ENCODE peak calls at places on chromosomes 2 and 18, in four cellular contexts. Q is PC-3, A is body of pancreas, Z is left ventricle myocardium inferior. F is an unnamed sample.

GRCh38 chr2:36818542-36818941 is 122.0 kb downstream of the VIT start:
- DNase-seq in Q (no peak), Z (no peak), A (no peak), F (no peak)

GRCh38 chr18:37566479-37567060 is 972 bp upstream of the CELF4 start:
- DNase-seq in Q (no peak), A (no peak), Z (no peak), F (no peak)

GRCh38 chr2:85248741-85249524 is 78.9 kb downstream of the TGOLN2 start:
- DNase-seq in Z (peak; percentile 42), Q (peak; percentile 92), A (peak; percentile 25), F (no peak)

GRCh38 chr2:203155406-203155805 is 83.4 kb upstream of the CYP20A1 start:
- DNase-seq in Q (peak; percentile 24), A (no peak), Z (no peak), F (no peak)

GRCh38 chr2:120760446-120761135 is 24.9 kb downstream of the GLI2 start:
- DNase-seq in Z (peak; percentile 63), Q (no peak), A (no peak), F (peak; percentile 68)

GRCh38 chr2:100289020-100289419 is 33.3 kb downstream of the LONRF2 start:
- DNase-seq in A (no peak), Q (no peak), Z (no peak), F (no peak)

GRCh38 chr2:63486861-63487290 is 101.4 kb downstream of the WDPCP start:
- DNase-seq in Z (no peak), A (no peak), Q (peak; percentile 4), F (no peak)

GRCh38 chr2:207676827-207677354 is 34.5 kb upstream of the CCNYL1 start:
- DNase-seq in Q (peak; percentile 80), A (peak; percentile 5), Z (no peak), F (no peak)

GRCh38 chr2:117980783-117981676 is 32.8 kb downstream of the CCDC93 start:
- DNase-seq in Q (peak; percentile 89), A (no peak), Z (no peak), F (no peak)

GRCh38 chr2:194696690-194697089 is 960.3 kb upstream of the SLC39A10 start:
- DNase-seq in Q (peak; percentile 70), A (no peak), Z (no peak), F (no peak)

GRCh38 chr2:233375490-233376314 is 21.4 kb downstream of the DGKD start:
- DNase-seq in A (no peak), Q (no peak), Z (no peak), F (no peak)

GRCh38 chr2:109242222-109242653 is 113.2 kb downstream of the SH3RF3 start:
- DNase-seq in Z (peak; percentile 42), A (no peak), Q (no peak), F (no peak)

GRCh38 chr2:109238580-109238979 is 109.6 kb downstream of the SH3RF3 start:
- DNase-seq in A (peak; percentile 80), Q (peak; percentile 33), Z (peak; percentile 70), F (peak; percentile 60)

GRCh38 chr2:109237792-109238191 is 108.8 kb downstream of the SH3RF3 start:
- DNase-seq in Z (no peak), Q (no peak), A (no peak), F (no peak)

GRCh38 chr2:109242654-109243331 is 113.8 kb downstream of the SH3RF3 start:
- DNase-seq in A (peak; percentile 60), Q (peak; percentile 82), Z (peak; percentile 57), F (no peak)

DNA sequence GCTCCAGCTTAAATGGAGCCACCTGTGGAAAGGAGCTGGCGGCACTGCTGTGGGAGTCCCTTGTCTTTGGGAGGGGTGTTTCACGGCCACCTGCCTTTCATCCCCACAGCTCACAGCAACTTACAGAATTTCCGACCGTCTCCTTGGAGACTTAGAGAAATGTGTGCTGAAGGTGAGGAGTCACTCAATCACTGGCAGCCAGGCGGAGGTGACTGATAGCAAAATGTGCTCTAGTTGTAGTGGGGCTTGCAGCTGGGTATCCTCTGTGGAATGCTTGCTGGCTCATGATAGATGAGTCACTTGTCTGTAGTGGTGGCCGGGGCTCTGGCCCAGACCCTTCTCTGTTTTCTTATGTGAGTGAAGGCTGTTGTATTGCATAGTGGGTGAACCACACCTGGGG is 110.7 kb downstream of the SH3RF3 start:
- DNase-seq in Q (peak; percentile 93), Z (no peak), A (no peak), F (no peak)
- H3K4me1 ChIP-seq in Q (peaks cover 76% of the 10 kb centered on the region), Z (peaks cover 86% of the 10 kb centered on the region), A (peaks cover 22% of the 10 kb centered on the region), F (peaks cover 32% of the 10 kb centered on the region)

DNA sequence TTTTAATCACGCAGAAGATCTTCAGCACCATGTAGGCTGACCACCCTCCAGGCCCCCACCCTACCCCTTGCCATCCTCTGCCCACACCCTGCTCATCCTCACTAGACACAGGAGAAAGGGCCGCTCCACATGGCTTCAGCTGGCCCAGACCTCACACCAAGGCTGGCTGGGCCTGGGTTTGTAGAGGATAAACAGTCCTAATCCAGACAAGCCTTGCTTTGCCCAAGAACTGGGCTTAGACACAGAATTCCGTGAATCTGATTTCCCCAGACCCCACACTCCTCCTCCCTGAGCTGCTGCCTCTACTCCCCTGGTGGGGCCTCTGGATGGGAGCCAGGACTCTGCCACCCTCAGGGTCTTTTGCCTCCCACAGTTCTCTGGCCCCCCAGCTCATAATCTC is 185.3 kb downstream of the CYP26B1 start:
- DNase-seq in A (no peak), Q (no peak), Z (no peak), F (no peak)
- H3K4me1 ChIP-seq in A (no peaks in the 10 kb centered on the region), Q (no peaks in the 10 kb centered on the region), Z (no peaks in the 10 kb centered on the region), F (no peaks in the 10 kb centered on the region)

DNA sequence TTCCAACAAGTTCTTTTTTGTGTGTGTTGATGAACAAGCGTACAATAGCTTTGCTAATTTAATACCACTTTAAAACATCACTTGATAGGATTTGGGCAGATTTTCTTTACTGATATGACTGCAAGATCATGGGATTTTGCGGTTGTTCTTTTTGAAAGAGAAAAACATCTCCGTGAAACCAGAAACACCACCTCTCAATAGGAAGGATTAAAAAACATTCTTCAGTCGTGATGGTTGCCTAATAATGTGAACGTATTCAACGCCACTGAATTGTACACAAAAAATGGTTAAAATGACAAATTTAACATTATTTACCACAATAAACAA is 19.3 kb downstream of the RBMS1 start:
- DNase-seq in Q (no peak), Z (no peak), A (no peak), F (no peak)
- H3K4me1 ChIP-seq in Q (peaks cover 31% of the 10 kb centered on the region), Z (peaks cover 79% of the 10 kb centered on the region), A (no peaks in the 10 kb centered on the region), F (peaks cover 43% of the 10 kb centered on the region)

GRCh38 chr2:60522462-60522861 is 31.0 kb downstream of the BCL11A start:
- DNase-seq in Z (no peak), Q (no peak), A (no peak), F (no peak)
- H3K4me1 ChIP-seq in Z (peaks cover 72% of the 10 kb centered on the region), Q (no peaks in the 10 kb centered on the region), A (peaks cover 24% of the 10 kb centered on the region), F (peaks cover 11% of the 10 kb centered on the region)

DNA sequence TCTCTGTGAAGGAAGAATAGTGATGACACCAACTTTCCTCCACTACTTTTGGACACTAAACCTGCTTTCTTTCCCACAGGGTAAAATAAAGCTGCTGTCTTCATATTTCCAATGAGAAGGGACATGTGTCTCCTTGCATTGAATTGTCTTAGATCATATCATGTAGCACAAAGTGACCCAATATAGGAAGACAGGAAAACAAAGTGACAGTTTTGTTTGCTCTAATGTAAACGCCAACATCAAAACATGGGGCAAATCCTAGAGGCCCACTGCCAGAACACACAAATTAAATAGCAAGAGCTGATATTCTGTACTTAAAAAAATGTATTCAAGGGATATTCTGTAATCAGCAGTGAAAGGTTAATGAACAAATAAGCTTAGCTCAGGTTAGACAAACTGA is 36.1 kb downstream of the ARHGAP15 start:
- DNase-seq in A (no peak), Q (no peak), Z (no peak), F (no peak)
- H3K4me1 ChIP-seq in A (no peaks in the 10 kb centered on the region), Q (no peaks in the 10 kb centered on the region), Z (no peaks in the 10 kb centered on the region), F (no peaks in the 10 kb centered on the region)

DNA sequence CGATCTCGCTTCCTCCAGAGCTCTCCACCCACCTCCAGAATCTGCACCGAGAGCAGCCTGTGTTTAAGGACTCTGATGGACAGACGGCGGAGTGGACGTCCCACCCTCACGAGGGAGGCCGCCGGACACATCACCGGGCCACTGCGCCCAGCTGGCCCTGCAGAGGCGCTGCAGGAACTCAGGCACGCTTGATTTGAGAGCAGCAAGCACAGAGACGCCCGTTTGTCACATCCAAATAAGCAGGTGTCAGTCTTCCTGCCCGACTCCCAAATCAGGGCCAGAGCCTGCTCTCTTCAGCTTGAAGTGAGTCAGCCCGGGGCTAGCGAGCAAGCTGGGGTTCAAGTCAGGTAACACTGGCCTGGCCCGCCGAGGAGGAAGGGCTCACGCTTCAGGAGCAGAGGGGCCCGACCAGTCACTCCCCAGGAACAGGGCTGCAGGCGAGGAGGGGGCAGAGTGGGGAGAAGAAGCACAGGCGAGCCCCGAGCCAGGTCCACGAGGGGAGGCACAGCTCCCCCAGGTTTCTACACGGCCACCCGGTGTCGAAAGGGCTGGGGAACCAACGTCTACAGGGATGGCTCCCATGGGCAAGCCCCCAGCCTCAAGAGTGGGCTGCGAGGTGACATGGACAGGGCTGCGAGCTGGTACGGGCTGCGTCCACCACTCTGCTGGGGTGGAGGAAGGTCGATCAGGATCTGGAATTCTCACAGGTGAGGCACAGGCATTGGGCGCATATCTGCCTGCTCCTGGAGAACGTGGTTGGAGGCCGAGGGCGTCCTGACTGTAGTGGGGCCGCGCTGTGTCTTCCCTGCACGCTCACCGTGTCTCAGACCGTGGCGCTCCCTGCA is 52.5 kb upstream of the CTDP1 start:
- DNase-seq in Q (no peak), Z (no peak), A (no peak), F (peak; percentile 15)
- H3K4me1 ChIP-seq in Q (no peaks in the 10 kb centered on the region), Z (no peaks in the 10 kb centered on the region), A (no peaks in the 10 kb centered on the region), F (no peaks in the 10 kb centered on the region)